ENCODE peak calls at places on chromosomes 3 and 15, in nine cellular contexts. One of them, this sample, is unnamed.

GRCh38 chr3:77460326-77460725 is 420.4 kb downstream of the ROBO2 start:
- DNase-seq in spleen: no peak
- DNase-seq in GM12892: no peak
- DNase-seq in prostate gland: no peak
- DNase-seq in transverse colon: no peak
- DNase-seq in SK-N-SH: no peak
- DNase-seq in breast epithelium: no peak
- DNase-seq in Panc1: no peak
- DNase-seq in HCT116: no peak
- DNase-seq in this sample: no peak

GRCh38 chr15:94834494-94834893 is 603.1 kb downstream of the MCTP2 start:
- DNase-seq in spleen: no peak
- DNase-seq in GM12892: no peak
- DNase-seq in prostate gland: no peak
- DNase-seq in transverse colon: no peak
- DNase-seq in SK-N-SH: no peak
- DNase-seq in breast epithelium: no peak
- DNase-seq in Panc1: no peak
- DNase-seq in HCT116: no peak
- DNase-seq in this sample: no peak

GRCh38 chr3:190526787-190527767 is 13.2 kb downstream of the IL1RAP start:
- DNase-seq in spleen: no peak
- DNase-seq in GM12892: no peak
- DNase-seq in prostate gland: no peak
- DNase-seq in transverse colon: no peak
- DNase-seq in SK-N-SH: no peak
- DNase-seq in breast epithelium: no peak
- DNase-seq in Panc1: no peak
- DNase-seq in HCT116: no peak
- DNase-seq in this sample: no peak

GRCh38 chr3:59426851-59427565 is 377.2 kb upstream of the CFAP20DC start:
- DNase-seq in spleen: no peak
- DNase-seq in GM12892: no peak
- DNase-seq in prostate gland: no peak
- DNase-seq in transverse colon: no peak
- DNase-seq in SK-N-SH: no peak
- DNase-seq in breast epithelium: no peak
- DNase-seq in Panc1: no peak
- DNase-seq in HCT116: no peak
- DNase-seq in this sample: no peak

GRCh38 chr3:167749209-167749608 is 13.7 kb downstream of the SERPINI1 start:
- DNase-seq in spleen: no peak
- DNase-seq in GM12892: no peak
- DNase-seq in prostate gland: no peak
- DNase-seq in transverse colon: no peak
- DNase-seq in SK-N-SH: no peak
- DNase-seq in breast epithelium: no peak
- DNase-seq in Panc1: no peak
- DNase-seq in HCT116: no peak
- DNase-seq in this sample: no peak

GRCh38 chr15:58521293-58521991 is 89.7 kb downstream of the LIPC start:
- DNase-seq in spleen: peak; percentile 89
- DNase-seq in GM12892: no peak
- DNase-seq in prostate gland: peak; percentile 41
- DNase-seq in transverse colon: no peak
- DNase-seq in SK-N-SH: no peak
- DNase-seq in breast epithelium: peak; percentile 72
- DNase-seq in Panc1: no peak
- DNase-seq in HCT116: peak; percentile 34
- DNase-seq in this sample: peak; percentile 6

GRCh38 chr15:30918366-30918765 is 14.7 kb downstream of the FAN1 start:
- DNase-seq in spleen: no peak
- DNase-seq in GM12892: no peak
- DNase-seq in prostate gland: no peak
- DNase-seq in transverse colon: no peak
- DNase-seq in SK-N-SH: no peak
- DNase-seq in breast epithelium: no peak
- DNase-seq in Panc1: no peak
- DNase-seq in HCT116: no peak
- DNase-seq in this sample: no peak

GRCh38 chr3:30188713-30189112 is 417.7 kb upstream of the TGFBR2 start:
- DNase-seq in spleen: no peak
- DNase-seq in GM12892: no peak
- DNase-seq in prostate gland: no peak
- DNase-seq in transverse colon: no peak
- DNase-seq in SK-N-SH: no peak
- DNase-seq in breast epithelium: no peak
- DNase-seq in Panc1: no peak
- DNase-seq in HCT116: no peak
- DNase-seq in this sample: no peak

GRCh38 chr3:11757441-11757875 is 89.2 kb downstream of the TAMM41 start:
- DNase-seq in spleen: no peak
- DNase-seq in GM12892: no peak
- DNase-seq in prostate gland: no peak
- DNase-seq in transverse colon: no peak
- DNase-seq in SK-N-SH: no peak
- DNase-seq in breast epithelium: no peak
- DNase-seq in Panc1: no peak
- DNase-seq in HCT116: no peak
- DNase-seq in this sample: no peak
- TF ChIP-seq POLR2AphosphoS5 in spleen: no peak
- TF ChIP-seq POLR2AphosphoS5 in GM12892: no peak
- TF ChIP-seq POLR2AphosphoS5 in prostate gland: no peak
- TF ChIP-seq POLR2AphosphoS5 in transverse colon: no peak
- TF ChIP-seq POLR2AphosphoS5 in SK-N-SH: no peak
- TF ChIP-seq POLR2AphosphoS5 in breast epithelium: no peak
- TF ChIP-seq POLR2AphosphoS5 in Panc1: no peak
- TF ChIP-seq POLR2AphosphoS5 in HCT116: no peak
- TF ChIP-seq POLR2AphosphoS5 in this sample: no peak

DNA sequence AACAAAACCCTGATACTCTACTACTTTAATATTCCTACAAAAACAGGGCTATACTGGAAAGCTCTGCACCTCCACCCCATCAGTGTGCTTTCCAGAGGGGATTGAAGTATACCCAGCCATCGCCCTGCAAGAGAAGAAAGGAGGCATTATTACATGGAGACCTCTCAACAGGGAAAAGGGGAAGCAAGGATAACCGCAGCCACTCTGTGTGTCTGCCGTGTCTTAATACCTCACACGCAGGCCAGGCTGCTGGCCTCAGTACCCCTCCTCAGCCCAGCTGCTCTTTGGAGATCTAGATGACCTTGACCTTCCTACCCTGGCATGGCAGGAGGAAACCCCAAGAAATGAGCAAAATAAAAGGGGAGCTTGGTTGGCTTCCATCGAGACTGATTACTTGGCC is 129.3 kb downstream of the STT3B start:
- DNase-seq in spleen: no peak
- DNase-seq in GM12892: no peak
- DNase-seq in prostate gland: no peak
- DNase-seq in transverse colon: no peak
- DNase-seq in SK-N-SH: no peak
- DNase-seq in breast epithelium: no peak
- DNase-seq in Panc1: no peak
- DNase-seq in HCT116: no peak
- DNase-seq in this sample: no peak
- TF ChIP-seq POLR2AphosphoS5 in spleen: no peak
- TF ChIP-seq POLR2AphosphoS5 in GM12892: no peak
- TF ChIP-seq POLR2AphosphoS5 in prostate gland: no peak
- TF ChIP-seq POLR2AphosphoS5 in transverse colon: no peak
- TF ChIP-seq POLR2AphosphoS5 in SK-N-SH: no peak
- TF ChIP-seq POLR2AphosphoS5 in breast epithelium: no peak
- TF ChIP-seq POLR2AphosphoS5 in Panc1: no peak
- TF ChIP-seq POLR2AphosphoS5 in HCT116: no peak
- TF ChIP-seq POLR2AphosphoS5 in this sample: no peak

GRCh38 chr3:57157666-57158065 is 7.5 kb downstream of the IL17RD start:
- DNase-seq in spleen: no peak
- DNase-seq in GM12892: no peak
- DNase-seq in prostate gland: no peak
- DNase-seq in transverse colon: no peak
- DNase-seq in SK-N-SH: no peak
- DNase-seq in breast epithelium: no peak
- DNase-seq in Panc1: no peak
- DNase-seq in HCT116: no peak
- DNase-seq in this sample: no peak

GRCh38 chr3:57158316-57158715 is 6.8 kb downstream of the IL17RD start:
- DNase-seq in spleen: no peak
- DNase-seq in GM12892: no peak
- DNase-seq in prostate gland: no peak
- DNase-seq in transverse colon: no peak
- DNase-seq in SK-N-SH: no peak
- DNase-seq in breast epithelium: no peak
- DNase-seq in Panc1: no peak
- DNase-seq in HCT116: no peak
- DNase-seq in this sample: no peak

GRCh38 chr3:57160046-57160730 is 5.0 kb downstream of the IL17RD start:
- DNase-seq in spleen: no peak
- DNase-seq in GM12892: no peak
- DNase-seq in prostate gland: no peak
- DNase-seq in transverse colon: no peak
- DNase-seq in SK-N-SH: no peak
- DNase-seq in breast epithelium: no peak
- DNase-seq in Panc1: no peak
- DNase-seq in HCT116: no peak
- DNase-seq in this sample: no peak

GRCh38 chr3:57160731-57161086 is 4.4 kb downstream of the IL17RD start:
- DNase-seq in spleen: no peak
- DNase-seq in GM12892: no peak
- DNase-seq in prostate gland: no peak
- DNase-seq in transverse colon: no peak
- DNase-seq in SK-N-SH: no peak
- DNase-seq in breast epithelium: no peak
- DNase-seq in Panc1: no peak
- DNase-seq in HCT116: no peak
- DNase-seq in this sample: no peak

GRCh38 chr3:57158813-57159678 is 6.1 kb downstream of the IL17RD start:
- DNase-seq in spleen: no peak
- DNase-seq in GM12892: no peak
- DNase-seq in prostate gland: peak; percentile 22
- DNase-seq in transverse colon: no peak
- DNase-seq in SK-N-SH: no peak
- DNase-seq in breast epithelium: no peak
- DNase-seq in Panc1: no peak
- DNase-seq in HCT116: peak; percentile 51
- DNase-seq in this sample: no peak
- TF ChIP-seq POLR2AphosphoS5 in spleen: peak; percentile 24
- TF ChIP-seq POLR2AphosphoS5 in GM12892: no peak
- TF ChIP-seq POLR2AphosphoS5 in prostate gland: peak; percentile 31
- TF ChIP-seq POLR2AphosphoS5 in transverse colon: no peak
- TF ChIP-seq POLR2AphosphoS5 in SK-N-SH: no peak
- TF ChIP-seq POLR2AphosphoS5 in breast epithelium: no peak
- TF ChIP-seq POLR2AphosphoS5 in Panc1: no peak
- TF ChIP-seq POLR2AphosphoS5 in HCT116: no peak
- TF ChIP-seq POLR2AphosphoS5 in this sample: peak; percentile 59

DNA sequence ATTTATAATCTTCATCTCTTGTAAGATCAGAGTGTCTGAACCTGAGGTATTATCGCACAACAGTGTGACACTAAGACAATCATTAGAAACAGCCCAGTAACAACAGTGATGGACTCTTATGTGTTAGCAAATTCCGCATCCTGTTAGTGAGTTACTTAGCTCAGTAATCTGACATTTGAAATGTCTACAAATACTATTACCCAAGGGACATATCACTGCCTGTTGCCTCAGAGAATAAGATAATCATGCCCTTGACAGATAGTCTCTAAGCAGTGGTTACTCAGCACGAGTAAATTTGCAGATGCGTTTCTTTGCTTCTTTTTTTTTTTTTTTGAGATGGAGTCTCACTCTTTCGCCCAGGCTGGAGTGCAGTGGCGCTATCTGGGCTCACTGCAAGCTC is 13.4 kb upstream of the RTP1 start:
- DNase-seq in spleen: no peak
- DNase-seq in GM12892: no peak
- DNase-seq in prostate gland: no peak
- DNase-seq in transverse colon: no peak
- DNase-seq in SK-N-SH: no peak
- DNase-seq in breast epithelium: no peak
- DNase-seq in Panc1: no peak
- DNase-seq in HCT116: no peak
- DNase-seq in this sample: no peak
- TF ChIP-seq POLR2AphosphoS5 in spleen: no peak
- TF ChIP-seq POLR2AphosphoS5 in GM12892: no peak
- TF ChIP-seq POLR2AphosphoS5 in prostate gland: no peak
- TF ChIP-seq POLR2AphosphoS5 in transverse colon: no peak
- TF ChIP-seq POLR2AphosphoS5 in SK-N-SH: no peak
- TF ChIP-seq POLR2AphosphoS5 in breast epithelium: no peak
- TF ChIP-seq POLR2AphosphoS5 in Panc1: no peak
- TF ChIP-seq POLR2AphosphoS5 in HCT116: no peak
- TF ChIP-seq POLR2AphosphoS5 in this sample: no peak

GRCh38 chr15:81111510-81112375 is 22.3 kb upstream of the CFAP161 start:
- DNase-seq in spleen: no peak
- DNase-seq in GM12892: peak; percentile 42
- DNase-seq in prostate gland: no peak
- DNase-seq in transverse colon: no peak
- DNase-seq in SK-N-SH: no peak
- DNase-seq in breast epithelium: no peak
- DNase-seq in Panc1: no peak
- DNase-seq in HCT116: no peak
- DNase-seq in this sample: no peak

GRCh38 chr15:81108427-81108826 is 25.6 kb upstream of the CFAP161 start:
- DNase-seq in spleen: no peak
- DNase-seq in GM12892: no peak
- DNase-seq in prostate gland: no peak
- DNase-seq in transverse colon: no peak
- DNase-seq in SK-N-SH: peak; percentile 29
- DNase-seq in breast epithelium: no peak
- DNase-seq in Panc1: no peak
- DNase-seq in HCT116: no peak
- DNase-seq in this sample: no peak

GRCh38 chr15:81113204-81113657 is 20.8 kb upstream of the CFAP161 start:
- DNase-seq in spleen: no peak
- DNase-seq in GM12892: no peak
- DNase-seq in prostate gland: peak; percentile 16
- DNase-seq in transverse colon: no peak
- DNase-seq in SK-N-SH: no peak
- DNase-seq in breast epithelium: no peak
- DNase-seq in Panc1: no peak
- DNase-seq in HCT116: no peak
- DNase-seq in this sample: no peak

GRCh38 chr15:81113861-81114261 is 20.2 kb upstream of the CFAP161 start:
- DNase-seq in spleen: no peak
- DNase-seq in GM12892: no peak
- DNase-seq in prostate gland: no peak
- DNase-seq in transverse colon: no peak
- DNase-seq in SK-N-SH: no peak
- DNase-seq in breast epithelium: no peak
- DNase-seq in Panc1: no peak
- DNase-seq in HCT116: no peak
- DNase-seq in this sample: no peak

DNA sequence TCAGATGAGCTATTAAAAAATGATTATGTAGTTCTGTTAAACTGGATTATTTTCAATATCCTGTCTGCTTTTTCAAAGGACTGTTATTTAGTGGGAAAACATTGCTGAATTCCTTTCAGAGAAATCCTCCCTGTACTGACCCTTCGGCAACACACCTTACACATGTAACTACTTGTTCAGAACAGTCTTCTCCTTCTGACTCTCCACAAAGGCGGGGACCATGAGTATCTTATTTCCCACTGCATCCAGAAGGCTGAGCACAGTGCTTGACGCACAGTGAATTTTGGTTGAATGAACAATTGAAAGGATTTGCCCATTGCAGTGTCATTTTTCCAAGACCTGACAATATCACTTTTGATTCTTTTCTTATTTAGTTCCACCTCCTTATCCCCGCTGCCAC is 23.1 kb upstream of the CFAP161 start:
- DNase-seq in spleen: no peak
- DNase-seq in GM12892: no peak
- DNase-seq in prostate gland: peak; percentile 37
- DNase-seq in transverse colon: no peak
- DNase-seq in SK-N-SH: no peak
- DNase-seq in breast epithelium: no peak
- DNase-seq in Panc1: no peak
- DNase-seq in HCT116: no peak
- DNase-seq in this sample: no peak
- TF ChIP-seq POLR2AphosphoS5 in spleen: no peak
- TF ChIP-seq POLR2AphosphoS5 in GM12892: no peak
- TF ChIP-seq POLR2AphosphoS5 in prostate gland: peak; percentile 67
- TF ChIP-seq POLR2AphosphoS5 in transverse colon: no peak
- TF ChIP-seq POLR2AphosphoS5 in SK-N-SH: no peak
- TF ChIP-seq POLR2AphosphoS5 in breast epithelium: no peak
- TF ChIP-seq POLR2AphosphoS5 in Panc1: no peak
- TF ChIP-seq POLR2AphosphoS5 in HCT116: no peak
- TF ChIP-seq POLR2AphosphoS5 in this sample: no peak